ENCODE peak calls at places on chromosome 22, in four cellular contexts. O is HepG2, H is GM12878, I is K562. N is an unnamed sample.
A peak's percentile ranks its signal among the peaks of the same experiment; 100 is the strongest.

GRCh38 chr22:33803371-33803770 is 116.9 kb downstream of the LARGE1 start:
- DNase-seq in O (no peak), H (no peak), I (no peak), N (peak; percentile 7)

GRCh38 chr22:26972281-26972680 is 314.9 kb downstream of the MIAT start:
- DNase-seq in O (no peak), H (no peak), I (no peak), N (no peak)

GRCh38 chr22:31323578-31324550 is 22.3 kb downstream of the PATZ1 start:
- DNase-seq in O (no peak), H (no peak), I (no peak), N (no peak)

GRCh38 chr22:36486619-36487384 is 5.4 kb upstream of the TXN2 start:
- DNase-seq in O (peak; percentile 53), H (no peak), I (no peak), N (no peak)

GRCh38 chr22:44776535-44777363 is 24.4 kb downstream of the ARHGAP8 start:
- DNase-seq in O (no peak), H (no peak), I (no peak), N (no peak)

GRCh38 chr22:39554170-39554569 is 16.4 kb upstream of the CACNA1I start:
- DNase-seq in O (no peak), H (no peak), I (no peak), N (no peak)

GRCh38 chr22:22082229-22082835 is 99.7 kb upstream of the TOP3B start:
- DNase-seq in O (no peak), H (no peak), I (no peak), N (no peak)

GRCh38 chr22:26542831-26543230 is 30.6 kb upstream of the TFIP11 start:
- DNase-seq in O (no peak), H (no peak), I (no peak), N (no peak)

DNA sequence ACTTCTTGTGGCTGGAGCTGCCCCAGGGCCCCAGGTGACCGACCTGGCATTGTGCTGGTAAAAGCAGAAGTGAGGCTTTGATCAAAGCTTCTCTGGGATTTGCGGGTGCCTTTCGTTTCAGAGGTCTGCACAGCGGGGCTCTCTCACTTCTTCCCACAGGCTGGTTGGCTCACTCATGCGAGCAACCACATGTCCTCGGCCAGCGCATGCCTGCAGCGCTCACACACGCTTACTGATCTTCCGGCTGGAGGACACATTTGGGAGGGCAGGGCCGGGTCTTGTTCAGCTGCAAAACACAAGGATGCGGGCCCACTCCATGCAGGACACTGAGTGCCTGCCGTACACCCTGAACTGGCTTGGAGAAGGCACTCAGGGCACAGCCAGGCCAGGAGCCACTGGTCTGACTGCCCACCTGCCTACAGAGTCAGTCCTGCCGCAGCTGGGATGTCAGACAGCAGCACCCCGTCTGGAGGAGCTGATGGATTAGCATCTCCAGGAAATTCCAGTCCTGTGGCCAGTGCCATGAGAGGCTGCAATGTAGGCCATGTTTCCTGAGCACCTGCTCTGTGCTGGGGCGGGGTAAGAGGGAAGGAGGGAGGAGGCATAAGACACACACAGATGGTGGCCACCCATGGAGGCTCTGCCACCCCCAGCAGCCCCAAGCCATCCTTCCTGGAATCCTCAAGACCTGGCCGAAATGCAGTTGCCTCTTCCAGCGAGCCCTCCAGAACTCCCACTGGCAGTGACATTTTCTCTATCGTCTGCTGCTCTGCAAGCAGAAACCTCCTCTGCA is 1383.2 kb downstream of the BRD1 start:
- DNase-seq in O (no peak), H (peak; percentile 44), I (no peak), N (no peak)
- TF ChIP-seq USF2 in O (no peak), H (no peak), I (no peak), N (no peak)

GRCh38 chr22:47201996-47202818 is 439.8 kb downstream of the TBC1D22A start:
- DNase-seq in O (no peak), H (no peak), I (no peak), N (no peak)
- TF ChIP-seq BHLHE40 in O (no peak), H (no peak), I (no peak), N (no peak)

GRCh38 chr22:29751669-29752068 is 15.1 kb downstream of the ZMAT5 start:
- DNase-seq in O (no peak), H (no peak), I (no peak), N (no peak)

GRCh38 chr22:29748248-29748893 is 18.4 kb downstream of the ZMAT5 start:
- DNase-seq in O (no peak), H (no peak), I (no peak), N (no peak)

GRCh38 chr22:29750029-29750428 is 16.8 kb downstream of the ZMAT5 start:
- DNase-seq in O (no peak), H (no peak), I (no peak), N (no peak)

GRCh38 chr22:29750559-29750958 is 16.2 kb downstream of the ZMAT5 start:
- DNase-seq in O (no peak), H (no peak), I (no peak), N (no peak)

GRCh38 chr22:29751139-29751538 is 15.7 kb downstream of the ZMAT5 start:
- DNase-seq in O (peak; percentile 45), H (no peak), I (no peak), N (no peak)
- TF ChIP-seq CHD4 in O (no peak), H (no peak), I (no peak), N (no peak)

GRCh38 chr22:23834406-23834805 is 4.4 kb downstream of the DERL3 start:
- DNase-seq in O (no peak), H (no peak), I (no peak), N (no peak)

GRCh38 chr22:23834830-23835772 is 3.7 kb downstream of the DERL3 start:
- DNase-seq in O (no peak), H (no peak), I (no peak), N (no peak)

GRCh38 chr22:23836692-23837495 is 1.9 kb downstream of the DERL3 start:
- DNase-seq in O (no peak), H (no peak), I (no peak), N (no peak)

GRCh38 chr22:23836281-23836680 is 2.5 kb downstream of the DERL3 start:
- DNase-seq in O (no peak), H (no peak), I (no peak), N (no peak)

GRCh38 chr22:23835773-23836144 is 3.0 kb downstream of the DERL3 start:
- DNase-seq in O (no peak), H (no peak), I (no peak), N (no peak)
- TF ChIP-seq USF2 in O (no peak), H (no peak), I (no peak), N (no peak)